ENCODE peak calls at places on chromosomes 12 and 14, in eight cellular contexts. U, I, X, S, B, R, P and K are unnamed samples.
A peak's percentile ranks its signal among the peaks of the same experiment; 100 is the strongest.

GRCh38 chr12:52264435-52264825 is 10.0 kb upstream of the KRT86 start:
- DNase-seq in R (no peak), P (peak; percentile 20), X (no peak), B (no peak), I (no peak), U (no peak), S (no peak), K (no peak)

GRCh38 chr12:28024231-28024995 is 51.9 kb upstream of the PTHLH start:
- DNase-seq in I (peak; percentile 92), B (peak; percentile 68), P (no peak), X (no peak), R (peak; percentile 79), S (peak; percentile 85), U (no peak), K (peak; percentile 87)

GRCh38 chr14:76861574-76862255 is 35.5 kb downstream of the LRRC74A start:
- DNase-seq in I (no peak), X (no peak), S (no peak), P (no peak), B (no peak), U (no peak), R (no peak), K (no peak)

GRCh38 chr12:83893101-83893500 is 1019.5 kb downstream of the SLC6A15 start:
- DNase-seq in R (no peak), I (no peak), X (no peak), B (no peak), U (no peak), S (no peak), P (no peak), K (peak; percentile 7)

GRCh38 chr14:69151458-69152180 is 1.3 kb downstream of the DCAF5 start:
- DNase-seq in S (no peak), R (peak; percentile 70), B (peak; percentile 86), P (peak; percentile 84), I (peak; percentile 67), X (peak; percentile 73), U (peak; percentile 79), K (peak; percentile 73)

GRCh38 chr14:94018308-94018707 is 7.8 kb upstream of the OTUB2 start:
- DNase-seq in X (no peak), P (no peak), S (no peak), U (no peak), I (no peak), B (no peak), R (no peak), K (no peak)

GRCh38 chr12:6786416-6787094 is 2.8 kb upstream of the CD4 start:
- DNase-seq in P (no peak), S (no peak), I (no peak), U (no peak), B (no peak), X (no peak), R (no peak), K (no peak)

GRCh38 chr12:32198555-32198954 is 91.9 kb downstream of the BICD1 start:
- DNase-seq in I (peak; percentile 66), R (peak; percentile 78), S (no peak), U (no peak), B (peak; percentile 64), X (no peak), P (no peak), K (peak; percentile 13)

GRCh38 chr14:56868660-56869059 is 58.4 kb upstream of the OTX2 start:
- DNase-seq in X (no peak), B (no peak), I (no peak), U (no peak), R (no peak), S (no peak), P (no peak), K (no peak)

GRCh38 chr12:82019533-82019932 is 260.4 kb upstream of the PPFIA2 start:
- DNase-seq in B (no peak), P (no peak), I (no peak), X (no peak), S (no peak), U (no peak), R (no peak), K (no peak)

GRCh38 chr12:9364224-9365176 is 156.3 kb upstream of the PZP start:
- DNase-seq in U (peak; percentile 23), X (peak; percentile 22), R (peak; percentile 12), I (peak; percentile 70), S (peak; percentile 38), B (peak; percentile 76), P (no peak), K (peak; percentile 58)

GRCh38 chr14:31942216-31942841 is 134.8 kb upstream of the ARHGAP5 start:
- DNase-seq in U (no peak), S (no peak), R (no peak), X (no peak), P (no peak), I (no peak), B (peak; percentile 20), K (no peak)

GRCh38 chr12:47361389-47362031 is 281.8 kb upstream of the AMIGO2 start:
- DNase-seq in R (no peak), I (no peak), X (peak; percentile 48), B (no peak), P (no peak), S (no peak), U (peak; percentile 40), K (no peak)

GRCh38 chr12:90295858-90296257 is 587.2 kb upstream of the ATP2B1 start:
- DNase-seq in U (no peak), R (no peak), X (no peak), P (no peak), I (no peak), S (no peak), B (no peak), K (no peak)

GRCh38 chr12:96770239-96770780 is 136.7 kb upstream of the NEDD1 start:
- DNase-seq in X (no peak), U (no peak), B (no peak), R (peak; percentile 64), I (no peak), P (no peak), S (no peak), K (no peak)

GRCh38 chr14:92785601-92786426 is 8.3 kb upstream of the GOLGA5 start:
- DNase-seq in S (no peak), R (peak; percentile 53), I (peak; percentile 91), U (no peak), P (no peak), B (peak; percentile 85), X (no peak), K (peak; percentile 63)

GRCh38 chr12:111362687-111363475 is 6.0 kb downstream of the PHETA1 start:
- DNase-seq in B (no peak), I (no peak), X (no peak), R (no peak), S (no peak), U (no peak), P (no peak), K (no peak)

DNA sequence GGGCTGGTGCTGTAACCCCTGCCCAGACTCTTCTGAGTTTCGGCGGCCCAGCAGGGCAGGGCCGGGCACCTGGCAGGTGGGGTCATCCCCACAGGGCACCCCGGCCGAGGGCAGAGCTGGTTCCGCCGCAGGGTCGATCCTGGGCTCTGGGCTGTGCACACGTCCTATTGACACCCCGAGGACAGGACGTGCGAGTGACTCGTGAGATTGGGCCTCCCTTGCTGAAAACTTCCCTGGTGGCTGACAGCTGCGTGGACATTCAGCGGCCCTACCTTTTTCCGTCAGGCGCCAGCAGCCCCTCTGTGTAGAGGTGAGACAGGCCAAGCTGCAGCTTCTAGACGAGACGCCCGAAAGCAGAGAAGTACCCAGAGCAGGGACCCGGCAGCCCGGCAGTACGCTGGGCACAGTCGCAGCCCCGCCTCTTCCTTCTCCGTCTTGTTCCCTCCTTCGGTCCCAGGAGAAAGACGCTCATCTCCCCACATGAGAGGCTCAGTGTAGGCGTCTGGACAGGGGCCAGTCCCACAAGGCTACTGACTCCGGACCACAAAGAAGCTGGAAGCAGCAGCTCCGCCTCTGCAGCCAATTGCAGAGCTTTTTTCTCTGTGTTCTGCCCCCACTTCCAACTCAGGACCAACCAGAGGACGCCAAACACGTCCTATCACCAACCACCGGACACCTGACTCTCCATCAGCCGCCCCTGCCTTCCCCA is at the start of gene LRCOL1:
- DNase-seq in X (no peak), P (no peak), R (no peak), I (peak; percentile 90), S (peak; percentile 28), U (no peak), B (peak; percentile 90), K (peak; percentile 81)
- H3K4me3 ChIP-seq in X (no peak within 1 kb of the TSS), P (peak within 1 kb of the TSS; percentile 16), R (no peak within 1 kb of the TSS), I (peak within 1 kb of the TSS; percentile 12), S (peak within 1 kb of the TSS; percentile 29), U (no peak within 1 kb of the TSS), B (no peak within 1 kb of the TSS), K (peak within 1 kb of the TSS; percentile 24)

GRCh38 chr12:51025748-51026654 is at the start of gene SLC11A2:
- DNase-seq in X (peak; percentile 90), S (peak; percentile 59), P (peak; percentile 97), R (peak; percentile 94), I (peak; percentile 90), B (peak; percentile 98), U (peak; percentile 96), K (peak; percentile 91)
- TF ChIP-seq CTCF in X (no peak), S (no peak), P (peak; percentile 12), R (no peak), I (peak; percentile 6), B (no peak), U (no peak), K (no peak)

GRCh38 chr12:72077111-72077820 is 138.6 kb downstream of the TPH2 start:
- DNase-seq in B (peak; percentile 1), U (no peak), I (no peak), P (no peak), R (peak; percentile 47), X (no peak), S (no peak), K (no peak)
- H3K4me3 ChIP-seq in B (no peak overlapping the region), U (no peak overlapping the region), I (no peak overlapping the region), P (no peak overlapping the region), R (no peak overlapping the region), X (no peak overlapping the region), S (no peak overlapping the region), K (no peak overlapping the region)

DNA sequence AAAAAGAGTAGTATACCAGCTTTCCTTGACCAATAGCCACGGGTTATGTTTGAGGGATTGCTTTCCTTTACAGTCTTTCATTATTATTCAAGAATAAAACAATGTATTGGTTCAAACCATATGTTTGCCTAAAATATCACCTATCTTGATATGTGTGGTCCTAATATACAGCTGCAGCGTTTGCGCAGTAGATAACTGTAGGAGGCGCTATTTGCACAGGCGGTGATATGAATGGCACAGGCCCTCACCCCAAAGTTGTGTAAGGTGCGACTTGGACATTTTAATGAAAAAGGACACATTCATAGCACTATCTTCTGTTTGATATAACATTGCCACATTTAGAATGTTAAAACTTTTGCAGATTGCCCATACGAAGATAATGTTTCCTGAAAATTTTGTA is 298.4 kb downstream of the TRHDE start:
- DNase-seq in U (no peak), R (peak; percentile 30), I (no peak), B (no peak), S (no peak), X (no peak), P (no peak), K (no peak)
- TF ChIP-seq CTCF in U (no peak), R (peak; percentile 66), I (no peak), B (peak; percentile 7), S (no peak), X (no peak), P (no peak), K (no peak)